ENCODE peak calls at places on chromosomes 13 and 19, in seven cellular contexts. X, C, K, Y, S, N and L are unnamed samples.

GRCh38 chr13:48221301-48222190 is 11.5 kb upstream of the ITM2B start:
- DNase-seq in X (no peak), C (no peak), K (no peak), Y (no peak), S (peak; percentile 43), N (no peak), L (no peak)

GRCh38 chr13:113887700-113888201 is 23.9 kb upstream of the GAS6 start:
- DNase-seq in X (no peak), C (no peak), K (no peak), Y (no peak), S (no peak), N (no peak), L (peak; percentile 54)

GRCh38 chr19:47111081-47111589 is 2.4 kb downstream of the ZC3H4 start:
- DNase-seq in X (no peak), C (peak; percentile 43), K (no peak), Y (no peak), S (peak; percentile 23), N (no peak), L (no peak)

GRCh38 chr13:83136660-83137059 is 745.6 kb downstream of the SLITRK1 start:
- DNase-seq in X (no peak), C (no peak), K (no peak), Y (no peak), S (no peak), N (no peak), L (no peak)

GRCh38 chr19:40398417-40399056 is 8.6 kb upstream of the HIPK4 start:
- DNase-seq in X (no peak), C (no peak), K (no peak), Y (no peak), S (peak; percentile 32), N (no peak), L (no peak)

GRCh38 chr13:95193509-95194230 is 107.6 kb downstream of the ABCC4 start:
- DNase-seq in X (no peak), C (no peak), K (no peak), Y (no peak), S (no peak), N (no peak), L (no peak)

GRCh38 chr19:38511074-38511708 is 77.7 kb downstream of the RYR1 start:
- DNase-seq in X (no peak), C (no peak), K (no peak), Y (no peak), S (no peak), N (no peak), L (no peak)

GRCh38 chr13:45548281-45548680 is 67.3 kb downstream of the ERICH6B start:
- DNase-seq in X (no peak), C (no peak), K (no peak), Y (no peak), S (no peak), N (no peak), L (no peak)

GRCh38 chr19:45001087-45001739 is at the start of gene RELB:
- DNase-seq in X (peak; percentile 57), C (peak; percentile 93), K (peak; percentile 97), Y (peak; percentile 23), S (peak; percentile 96), N (peak; percentile 55), L (peak; percentile 93)

GRCh38 chr19:4028334-4029246 is 21.1 kb downstream of the PIAS4 start:
- DNase-seq in X (no peak), C (no peak), K (no peak), Y (no peak), S (no peak), N (no peak), L (no peak)

GRCh38 chr13:37735293-37735692 is 134.3 kb downstream of the TRPC4 start:
- DNase-seq in X (no peak), C (no peak), K (no peak), Y (no peak), S (no peak), N (no peak), L (no peak)

GRCh38 chr19:46159893-46160775 is 12.1 kb downstream of the IGFL2 start:
- DNase-seq in X (no peak), C (no peak), K (no peak), Y (no peak), S (no peak), N (no peak), L (no peak)

GRCh38 chr13:96575423-96576320 is 418.6 kb downstream of the OXGR1 start:
- DNase-seq in X (no peak), C (no peak), K (no peak), Y (no peak), S (no peak), N (peak; percentile 33), L (no peak)